ENCODE peak calls at places on chromosome 2, in five cellular contexts. N is prostate gland; D is GM23248; O is SJSA1; F is naive thymus-derived CD4-positive, alpha-beta T cell. R is an unnamed sample.

GRCh38 chr2:3728104-3729054 is 25.0 kb downstream of the DCDC2C start:
- DNase-seq in F (no peak), O (peak; percentile 15), N (no peak), D (peak; percentile 79), R (no peak)

GRCh38 chr2:46964835-46965560 is 49.4 kb upstream of the MCFD2 start:
- DNase-seq in O (no peak), F (no peak), D (no peak), N (peak; percentile 72), R (no peak)

GRCh38 chr2:45316576-45317338 is 294.3 kb downstream of the SRBD1 start:
- DNase-seq in F (no peak), N (no peak), O (no peak), D (no peak), R (no peak)

GRCh38 chr2:241907171-241907570 is 37.6 kb downstream of the RTP5 start:
- DNase-seq in F (no peak), N (no peak), O (no peak), D (no peak), R (no peak)

GRCh38 chr2:140457483-140457882 is 1673.3 kb downstream of the LRP1B start:
- DNase-seq in O (no peak), F (no peak), N (no peak), D (no peak), R (no peak)

GRCh38 chr2:113077921-113078320 is 10.2 kb downstream of the IL1F10 start:
- DNase-seq in O (no peak), N (peak; percentile 16), F (no peak), D (peak; percentile 68), R (no peak)

GRCh38 chr2:185939858-185940257 is 201.3 kb downstream of the FSIP2 start:
- DNase-seq in N (no peak), D (no peak), O (no peak), F (no peak), R (no peak)

GRCh38 chr2:230219419-230220331 is at the start of gene SP110:
- DNase-seq in O (peak; percentile 81), F (peak; percentile 81), N (peak; percentile 92), D (peak; percentile 88), R (peak; percentile 82)

GRCh38 chr2:198101688-198102087 is 297.3 kb downstream of the PLCL1 start:
- DNase-seq in N (no peak), D (no peak), O (no peak), F (no peak), R (no peak)

GRCh38 chr2:238133499-238134392 is 4.7 kb upstream of the KLHL30 start:
- DNase-seq in F (no peak), O (no peak), D (no peak), N (no peak), R (no peak)

GRCh38 chr2:151267537-151267936 is 5.9 kb upstream of the RBM43 start:
- DNase-seq in F (no peak), O (no peak), D (no peak), N (no peak), R (no peak)

GRCh38 chr2:221999702-222000101 is 299.1 kb downstream of the PAX3 start:
- DNase-seq in F (no peak), O (peak; percentile 58), N (no peak), D (peak; percentile 15), R (no peak)

GRCh38 chr2:163157891-163158511 is 319.4 kb upstream of the KCNH7 start:
- DNase-seq in O (no peak), D (peak; percentile 72), F (no peak), N (no peak), R (no peak)

GRCh38 chr2:241638063-241638660 is 669 bp downstream of the ATG4B start:
- DNase-seq in O (no peak), F (peak; percentile 74), N (no peak), D (peak; percentile 56), R (peak; percentile 57)

GRCh38 chr2:121532347-121532766 is 1.7 kb downstream of the RNU4ATAC start:
- DNase-seq in N (no peak), D (peak; percentile 49), O (no peak), F (no peak), R (no peak)

GRCh38 chr2:73110622-73111299 is 2.0 kb downstream of the RAB11FIP5 start:
- DNase-seq in O (no peak), N (no peak), D (peak; percentile 81), F (no peak), R (no peak)

GRCh38 chr2:113219889-113220641 is 46.3 kb downstream of the PSD4 start:
- DNase-seq in N (no peak), F (no peak), O (no peak), D (peak; percentile 73), R (no peak)

GRCh38 chr2:55109219-55109891 is 59.1 kb upstream of the RTN4 start:
- DNase-seq in O (no peak), D (peak; percentile 59), F (no peak), N (no peak), R (no peak)

GRCh38 chr2:104402825-104403224 is 451.1 kb upstream of the POU3F3 start:
- DNase-seq in N (no peak), F (no peak), O (no peak), D (no peak), R (no peak)

GRCh38 chr2:111697560-111697959 is 186.4 kb downstream of the ANAPC1 start:
- DNase-seq in F (no peak), D (no peak), N (no peak), O (no peak), R (no peak)

GRCh38 chr2:36780231-36780808 is 83.8 kb downstream of the VIT start:
- DNase-seq in F (peak; percentile 42), D (peak; percentile 69), N (peak; percentile 27), O (no peak), R (peak; percentile 45)

GRCh38 chr2:212892193-212892592 is 259.2 kb downstream of the IKZF2 start:
- DNase-seq in N (no peak), O (no peak), D (peak; percentile 63), F (no peak), R (no peak)

GRCh38 chr2:201152999-201153398 is 29.9 kb upstream of the CASP10 start:
- DNase-seq in F (no peak), N (no peak), O (no peak), D (no peak), R (no peak)

GRCh38 chr2:201158111-201158929 is 24.6 kb upstream of the CASP10 start:
- DNase-seq in O (peak; percentile 67), F (peak; percentile 75), N (peak; percentile 61), D (peak; percentile 78), R (peak; percentile 69)

GRCh38 chr2:201156051-201156450 is 26.9 kb upstream of the CASP10 start:
- DNase-seq in F (no peak), N (no peak), D (no peak), O (no peak), R (no peak)

GRCh38 chr2:201154615-201155014 is 28.3 kb upstream of the CASP10 start:
- DNase-seq in N (no peak), O (no peak), F (no peak), D (no peak), R (no peak)

DNA sequence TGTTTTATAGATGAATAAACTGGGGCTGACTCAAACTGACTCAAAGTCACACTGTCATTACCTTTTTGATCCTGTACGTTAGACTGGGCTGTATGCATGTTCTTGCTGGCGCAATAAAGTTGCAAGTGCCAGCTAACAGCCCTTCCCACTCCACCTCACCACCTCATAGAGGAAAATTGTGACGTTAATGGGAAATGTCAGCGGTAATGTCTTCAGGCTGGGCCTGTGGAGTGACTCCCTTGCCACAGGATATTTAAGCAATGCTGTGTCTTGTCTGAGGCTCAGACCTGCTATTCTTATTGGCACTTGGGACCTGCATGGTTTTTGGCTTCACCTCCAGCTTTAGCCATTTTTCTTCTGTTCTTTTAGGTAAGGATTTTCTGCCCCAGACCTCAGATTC is 25.2 kb upstream of the CASP10 start:
- DNase-seq in O (no peak), N (no peak), F (no peak), D (no peak), R (no peak)
- H3K4me1 ChIP-seq in O (peaks cover 9% of the 10 kb centered on the region), N (no peaks in the 10 kb centered on the region), F (peaks cover 7% of the 10 kb centered on the region), D (no peaks in the 10 kb centered on the region), R (peaks cover 23% of the 10 kb centered on the region)

DNA sequence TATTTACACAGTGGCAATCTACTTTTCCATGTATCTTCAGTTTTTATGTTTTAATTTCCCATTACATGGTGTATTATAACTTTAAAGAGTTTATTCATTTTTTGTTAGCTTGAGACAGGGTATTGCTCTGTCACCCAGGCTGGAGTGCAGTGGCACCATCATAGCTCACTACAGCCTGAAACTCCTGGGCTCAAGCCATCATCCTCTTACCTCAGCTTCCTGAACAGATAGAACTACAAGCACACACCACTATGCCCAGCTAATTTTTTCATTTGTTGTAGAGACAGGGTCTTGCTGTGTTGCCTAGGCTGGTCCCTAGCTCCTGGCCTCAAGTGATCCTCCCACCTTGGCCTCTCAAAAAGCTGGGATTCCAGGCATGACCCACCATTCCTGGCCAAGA is 66.8 kb downstream of the COA5 start:
- DNase-seq in F (no peak), O (no peak), N (no peak), D (no peak), R (no peak)
- H3K36me3 ChIP-seq in F (peaks cover 34% of the 10 kb centered on the region), O (peaks cover 21% of the 10 kb centered on the region), N (peaks cover 11% of the 10 kb centered on the region), D (peaks cover 8% of the 10 kb centered on the region), R (peaks cover 75% of the 10 kb centered on the region)

GRCh38 chr2:168466834-168467565 is 10.9 kb downstream of the CERS6 start:
- DNase-seq in D (no peak), F (no peak), N (no peak), O (no peak), R (no peak)

GRCh38 chr2:168466190-168466737 is 10.2 kb downstream of the CERS6 start:
- DNase-seq in F (no peak), D (no peak), N (no peak), O (no peak), R (no peak)

GRCh38 chr2:168468354-168468753 is 12.3 kb downstream of the CERS6 start:
- DNase-seq in O (no peak), F (no peak), D (no peak), N (no peak), R (no peak)

GRCh38 chr2:168467729-168468128 is 11.7 kb downstream of the CERS6 start:
- DNase-seq in D (no peak), F (no peak), N (no peak), O (no peak), R (no peak)

DNA sequence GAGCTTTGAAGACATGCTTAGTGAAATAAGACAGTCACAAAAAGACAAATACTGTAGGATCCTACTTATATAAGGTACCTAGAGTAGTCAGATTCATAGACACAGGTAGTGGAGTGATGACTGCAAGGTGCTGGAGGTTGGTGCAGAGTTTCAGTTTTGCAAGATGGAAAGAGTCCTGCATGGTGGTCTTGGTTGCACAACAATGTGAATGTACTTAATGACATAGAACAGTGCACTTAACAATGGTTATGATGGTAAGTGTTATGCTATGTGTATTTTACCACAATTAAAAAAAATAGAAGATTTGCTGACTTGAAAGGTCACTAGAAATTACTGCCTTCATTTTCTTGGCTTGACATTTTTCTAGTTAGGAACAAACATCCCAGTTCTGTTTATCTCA is 9.5 kb downstream of the CERS6 start:
- DNase-seq in N (no peak), O (no peak), D (no peak), F (no peak), R (no peak)
- H3K4me1 ChIP-seq in N (peaks cover 8% of the 10 kb centered on the region), O (no peaks in the 10 kb centered on the region), D (no peaks in the 10 kb centered on the region), F (no peaks in the 10 kb centered on the region), R (peaks cover 32% of the 10 kb centered on the region)

DNA sequence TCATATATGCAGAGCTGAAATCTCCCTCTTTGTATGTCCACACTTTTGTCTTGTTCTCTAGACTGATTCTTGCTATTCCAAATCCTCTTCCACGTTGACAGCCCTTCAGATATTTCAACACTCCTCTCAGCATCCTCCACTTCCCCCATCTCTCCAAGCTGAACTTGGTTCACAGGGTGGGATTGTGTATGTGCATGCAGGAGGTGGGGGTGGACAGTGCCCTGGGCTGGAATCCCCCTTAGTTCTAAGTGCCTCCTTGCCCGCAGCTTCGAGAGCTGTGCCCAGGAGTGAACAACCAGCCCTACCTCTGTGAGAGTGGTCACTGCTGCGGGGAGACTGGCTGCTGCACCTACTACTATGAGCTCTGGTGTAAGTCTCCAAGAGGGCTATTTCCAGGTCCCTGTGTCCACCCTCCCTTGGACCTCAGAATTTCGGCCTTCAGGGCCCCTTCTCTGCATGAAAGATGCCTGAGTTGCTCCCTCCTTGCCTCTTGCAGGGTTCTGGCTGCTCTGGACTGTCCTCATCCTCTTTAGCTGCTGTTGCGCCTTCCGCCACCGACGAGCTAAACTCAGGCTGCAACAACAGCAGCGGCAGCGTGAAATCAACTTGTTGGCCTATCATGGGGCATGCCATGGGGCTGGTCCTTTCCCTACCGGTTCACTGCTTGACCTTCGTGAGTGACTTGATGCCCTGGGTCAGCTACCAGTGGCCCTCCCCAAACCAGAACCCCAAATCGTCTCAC is 1.3 kb downstream of the WBP1 start:
- DNase-seq in O (no peak), F (no peak), D (no peak), N (no peak), R (no peak)
- H3K36me3 ChIP-seq in O (peaks cover 37% of the 10 kb centered on the region), F (no peaks in the 10 kb centered on the region), D (no peaks in the 10 kb centered on the region), N (no peaks in the 10 kb centered on the region), R (peaks cover 19% of the 10 kb centered on the region)